ENCODE peak calls at places on chromosomes 3 and 15, in four cellular contexts. One of them, this sample, is unnamed.

GRCh38 chr3:105466072-105466471 is 99.4 kb downstream of the ALCAM start:
- DNase-seq in endodermal cell: no peak
- DNase-seq in mesendoderm: no peak
- DNase-seq in aorta: no peak
- DNase-seq in this sample: no peak

GRCh38 chr3:58965870-58966269 is 84.0 kb downstream of the CFAP20DC start:
- DNase-seq in endodermal cell: no peak
- DNase-seq in aorta: no peak
- DNase-seq in mesendoderm: no peak
- DNase-seq in this sample: no peak

GRCh38 chr3:120550546-120550945 is 45.6 kb upstream of the NDUFB4 start:
- DNase-seq in endodermal cell: no peak
- DNase-seq in mesendoderm: no peak
- DNase-seq in aorta: no peak
- DNase-seq in this sample: no peak

GRCh38 chr3:111493276-111493675 is 48.7 kb upstream of the CD96 start:
- DNase-seq in endodermal cell: no peak
- DNase-seq in mesendoderm: no peak
- DNase-seq in aorta: no peak
- DNase-seq in this sample: no peak

GRCh38 chr3:182717216-182717615 is 76.1 kb upstream of the ATP11B start:
- DNase-seq in aorta: no peak
- DNase-seq in mesendoderm: peak
- DNase-seq in endodermal cell: no peak
- DNase-seq in this sample: peak

GRCh38 chr15:72685925-72686794 is at the start of the genes BBS4 and HIGD2B:
- DNase-seq in mesendoderm: peak
- DNase-seq in aorta: peak
- DNase-seq in endodermal cell: peak
- DNase-seq in this sample: peak

GRCh38 chr15:68334661-68335124 is 57.1 kb downstream of the FEM1B start:
- DNase-seq in endodermal cell: no peak
- DNase-seq in aorta: peak
- DNase-seq in mesendoderm: no peak
- DNase-seq in this sample: no peak

GRCh38 chr15:93056836-93057235 is 32.2 kb downstream of the RGMA start:
- DNase-seq in mesendoderm: no peak
- DNase-seq in aorta: no peak
- DNase-seq in endodermal cell: no peak
- DNase-seq in this sample: no peak

GRCh38 chr3:13544293-13544831 is 4.6 kb upstream of the FBLN2 start:
- DNase-seq in aorta: no peak
- DNase-seq in endodermal cell: no peak
- DNase-seq in mesendoderm: no peak
- DNase-seq in this sample: no peak

GRCh38 chr3:125108833-125109540 is 53.2 kb upstream of the HEG1 start:
- DNase-seq in mesendoderm: peak
- DNase-seq in aorta: no peak
- DNase-seq in endodermal cell: no peak
- DNase-seq in this sample: no peak

GRCh38 chr15:57600197-57600596 is 8.5 kb downstream of the MYZAP start:
- DNase-seq in aorta: no peak
- DNase-seq in endodermal cell: no peak
- DNase-seq in mesendoderm: no peak
- DNase-seq in this sample: peak
- H3K4me3 ChIP-seq in aorta: no peak
- H3K4me3 ChIP-seq in endodermal cell: no peak
- H3K4me3 ChIP-seq in mesendoderm: no peak
- H3K4me3 ChIP-seq in this sample: no peak

GRCh38 chr15:80455051-80455648 is 51.0 kb downstream of the ARNT2 start:
- DNase-seq in aorta: no peak
- DNase-seq in endodermal cell: no peak
- DNase-seq in mesendoderm: no peak
- DNase-seq in this sample: no peak
- H3K4me3 ChIP-seq in aorta: no peak
- H3K4me3 ChIP-seq in endodermal cell: no peak
- H3K4me3 ChIP-seq in mesendoderm: no peak
- H3K4me3 ChIP-seq in this sample: no peak

DNA sequence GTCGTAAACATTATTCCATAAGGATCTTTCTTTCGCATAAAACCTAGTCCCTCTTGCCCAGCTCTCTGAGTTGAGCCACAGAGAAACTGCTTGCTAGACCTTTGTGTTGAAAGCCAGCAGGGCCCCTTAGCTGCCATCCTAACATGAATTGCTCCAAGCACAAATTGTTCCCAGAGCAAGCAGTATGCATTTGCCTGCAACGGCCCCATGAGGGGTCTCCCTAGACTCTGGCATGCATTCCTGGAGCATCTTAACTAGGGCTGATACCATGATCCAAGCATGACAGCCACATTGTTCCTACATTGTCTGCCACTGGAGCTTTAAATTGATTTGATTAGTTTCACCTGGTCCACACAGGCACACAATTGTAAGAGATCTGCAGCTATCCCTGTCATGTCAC is 428.2 kb downstream of the TAFA4 start:
- DNase-seq in aorta: no peak
- DNase-seq in endodermal cell: peak
- DNase-seq in mesendoderm: peak
- DNase-seq in this sample: no peak
- H3K4me3 ChIP-seq in aorta: no peak
- H3K4me3 ChIP-seq in endodermal cell: no peak
- H3K4me3 ChIP-seq in mesendoderm: no peak
- H3K4me3 ChIP-seq in this sample: no peak

DNA sequence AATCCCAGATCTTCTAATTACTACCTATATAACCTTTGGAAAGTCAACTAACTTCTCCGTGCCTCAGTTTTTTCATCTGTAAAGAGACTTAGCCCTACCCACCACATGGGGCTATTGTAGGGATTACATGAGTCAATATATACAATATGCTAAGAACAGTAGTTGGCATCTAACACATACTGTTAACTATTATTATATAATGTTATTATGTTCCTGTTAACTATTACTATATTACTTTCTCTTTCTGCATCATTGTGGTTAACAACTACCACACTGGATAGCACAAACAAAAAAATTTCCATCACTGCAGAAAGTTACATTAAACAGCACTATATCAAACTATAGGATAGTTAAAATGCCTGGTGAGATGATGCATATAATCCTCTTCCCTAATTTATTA is 23.7 kb downstream of the STAG1 start:
- DNase-seq in aorta: no peak
- DNase-seq in mesendoderm: no peak
- DNase-seq in endodermal cell: no peak
- DNase-seq in this sample: no peak
- H3K4me3 ChIP-seq in aorta: no peak
- H3K4me3 ChIP-seq in mesendoderm: no peak
- H3K4me3 ChIP-seq in endodermal cell: no peak
- H3K4me3 ChIP-seq in this sample: no peak

GRCh38 chr3:184568591-184568917 is 7.0 kb downstream of the EPHB3 start:
- DNase-seq in mesendoderm: no peak
- DNase-seq in aorta: no peak
- DNase-seq in endodermal cell: no peak
- DNase-seq in this sample: no peak

GRCh38 chr3:184568918-184569829 is 7.6 kb downstream of the EPHB3 start:
- DNase-seq in mesendoderm: peak
- DNase-seq in endodermal cell: peak
- DNase-seq in aorta: peak
- DNase-seq in this sample: peak

GRCh38 chr3:184566441-184567414 is 5.1 kb downstream of the EPHB3 start:
- DNase-seq in aorta: peak
- DNase-seq in endodermal cell: no peak
- DNase-seq in mesendoderm: no peak
- DNase-seq in this sample: peak

GRCh38 chr3:184570035-184570434 is 8.4 kb downstream of the EPHB3 start:
- DNase-seq in endodermal cell: no peak
- DNase-seq in mesendoderm: no peak
- DNase-seq in aorta: no peak
- DNase-seq in this sample: no peak

DNA sequence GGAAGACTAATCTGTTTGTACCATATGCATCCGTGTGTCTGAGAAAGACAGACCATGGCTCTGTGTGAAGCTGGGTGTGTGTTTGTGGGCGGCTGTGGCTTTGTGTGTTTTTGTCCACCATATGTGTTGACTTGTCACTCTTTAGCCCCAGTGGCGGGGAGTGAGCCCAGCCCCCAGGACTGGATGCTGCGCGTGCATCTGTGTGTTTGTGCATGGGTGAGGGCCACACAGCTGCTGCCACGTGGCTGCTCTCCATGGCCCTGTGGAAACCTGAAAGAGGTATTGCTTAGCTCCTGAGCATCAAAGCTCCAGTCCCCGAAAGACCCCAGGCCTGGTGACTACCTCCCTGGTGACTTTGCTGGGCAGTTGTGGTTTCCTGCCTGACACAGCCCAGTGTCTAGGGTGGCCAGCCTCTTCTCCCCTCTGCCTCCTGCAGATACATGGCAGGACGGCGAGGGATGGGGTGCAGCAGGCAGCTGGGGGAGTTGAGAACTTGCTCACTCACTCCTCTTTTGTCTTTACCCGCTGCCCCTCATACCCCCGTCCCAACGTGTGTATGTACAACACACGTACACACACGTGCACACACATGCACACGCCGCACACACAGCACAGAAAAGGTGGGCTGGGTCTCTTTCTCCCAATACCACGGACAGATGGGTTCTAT is 6.5 kb downstream of the EPHB3 start:
- DNase-seq in endodermal cell: no peak
- DNase-seq in aorta: no peak
- DNase-seq in mesendoderm: peak
- DNase-seq in this sample: no peak
- H3K4me3 ChIP-seq in endodermal cell: peak
- H3K4me3 ChIP-seq in aorta: no peak
- H3K4me3 ChIP-seq in mesendoderm: no peak
- H3K4me3 ChIP-seq in this sample: peak